ENCODE peak calls at places on chromosomes 4 and X, in four cellular contexts. Y is A549; I is stomach; G is CD4-positive, CD25-positive, alpha-beta regulatory T cell. N is an unnamed sample.

GRCh38 chr4:72374156-72374555 is 194.9 kb downstream of the ADAMTS3 start:
- DNase-seq in Y (no peak), I (no peak), G (no peak), N (no peak)

GRCh38 chrX:24988314-24988713 is 27.5 kb downstream of the ARX start:
- DNase-seq in I (no peak), Y (no peak), G (no peak), N (no peak)

GRCh38 chr4:176123710-176124407 is 58.2 kb downstream of the WDR17 start:
- DNase-seq in Y (no peak), G (no peak), I (peak; percentile 26), N (peak; percentile 25)

GRCh38 chr4:83267121-83267834 is 17.3 kb downstream of the COQ2 start:
- DNase-seq in Y (peak; percentile 44), G (no peak), I (no peak), N (no peak)

GRCh38 chr4:52106142-52106541 is 55.0 kb downstream of the SPATA18 start:
- DNase-seq in Y (no peak), G (no peak), I (no peak), N (no peak)

GRCh38 chrX:147403075-147403474 is 508.6 kb upstream of the FMR1 start:
- DNase-seq in Y (no peak), G (no peak), I (no peak), N (no peak)

GRCh38 chr4:124178449-124179021 is 534.0 kb downstream of the ANKRD50 start:
- DNase-seq in G (no peak), Y (no peak), I (no peak), N (no peak)

GRCh38 chr4:38871593-38871992 is 4.0 kb downstream of the FAM114A1 start:
- DNase-seq in G (no peak), Y (no peak), I (no peak), N (no peak)

GRCh38 chr4:40908297-40908696 is 158.5 kb downstream of the NSUN7 start:
- DNase-seq in I (no peak), Y (no peak), G (no peak), N (no peak)

GRCh38 chrX:93594780-93595179 is 78.6 kb downstream of the NAP1L3 start:
- DNase-seq in Y (no peak), I (no peak), G (no peak), N (no peak)

GRCh38 chr4:40448875-40449274 is 113.7 kb downstream of the CHRNA9 start:
- DNase-seq in G (no peak), Y (no peak), I (peak; percentile 81), N (no peak)

GRCh38 chrX:150768132-150768485 is 74.9 kb downstream of the MTMR1 start:
- DNase-seq in G (no peak), I (no peak), Y (no peak), N (no peak)

GRCh38 chrX:96425204-96425603 is 259.4 kb upstream of the DIAPH2 start:
- DNase-seq in I (no peak), G (no peak), Y (no peak), N (no peak)

GRCh38 chrX:54994668-54995452 is 872 bp upstream of the PFKFB1 start:
- DNase-seq in G (no peak), I (no peak), Y (no peak), N (no peak)

GRCh38 chr4:40940764-40941163 is 191.0 kb downstream of the NSUN7 start:
- DNase-seq in G (no peak), Y (no peak), I (no peak), N (no peak)

GRCh38 chr4:109166126-109166525 is 136.3 kb downstream of the COL25A1 start:
- DNase-seq in I (no peak), G (no peak), Y (no peak), N (no peak)

GRCh38 chr4:103364066-103364465 is 165.9 kb upstream of the CENPE start:
- DNase-seq in I (no peak), G (no peak), Y (no peak), N (no peak)

GRCh38 chr4:42282081-42282901 is 115.0 kb upstream of the SHISA3 start:
- DNase-seq in Y (peak; percentile 47), I (peak; percentile 30), G (peak; percentile 25), N (no peak)

GRCh38 chr4:16196482-16197393 is 29.5 kb downstream of the TAPT1 start:
- DNase-seq in I (no peak), Y (peak; percentile 8), G (no peak), N (peak; percentile 20)

GRCh38 chr4:143353797-143354196 is 17.1 kb downstream of the GAB1 start:
- DNase-seq in G (no peak), Y (no peak), I (no peak), N (no peak)
- H3K4me1 ChIP-seq in G (no peaks in the 10 kb centered on the region), Y (peaks cover 29% of the 10 kb centered on the region), I (peaks cover 81% of the 10 kb centered on the region), N (peaks cover 12% of the 10 kb centered on the region)

DNA sequence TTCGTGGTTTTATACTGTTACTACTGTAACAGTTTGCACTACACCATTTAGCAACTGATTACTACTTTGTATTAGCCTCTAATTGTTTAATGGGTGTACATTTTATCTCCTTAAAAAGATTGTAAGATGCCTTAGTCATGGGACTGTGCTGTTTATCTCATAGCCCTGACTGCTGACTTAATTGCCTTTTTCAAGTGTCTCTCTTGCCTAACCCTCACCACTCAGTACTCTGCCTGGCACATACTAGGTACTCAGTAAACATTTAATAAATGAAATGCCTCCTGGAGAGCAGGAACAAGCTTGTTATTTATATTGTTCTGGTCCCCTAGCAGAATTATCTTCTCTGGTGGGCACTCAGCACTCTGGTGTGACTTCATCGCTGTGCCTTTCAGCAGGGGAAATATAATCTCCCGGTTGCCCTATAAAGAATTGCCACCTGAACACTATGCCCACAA is 1.7 kb upstream of the STIM2 start:
- DNase-seq in G (no peak), I (no peak), Y (no peak), N (no peak)
- H3K4me3 ChIP-seq in G (peak overlapping the region; percentile 95), I (no peak overlapping the region), Y (peak overlapping the region; percentile 90), N (no peak overlapping the region)

GRCh38 chrX:110318664-110318968 is 731 bp upstream of the AMMECR1 start:
- DNase-seq in G (no peak), Y (peak; percentile 17), I (peak; percentile 27), N (no peak)

GRCh38 chrX:110317079-110317819 is 636 bp downstream of the AMMECR1 start:
- DNase-seq in G (no peak), Y (peak; percentile 28), I (peak; percentile 27), N (no peak)

GRCh38 chrX:110315541-110315940 is 2.3 kb downstream of the AMMECR1 start:
- DNase-seq in I (no peak), Y (no peak), G (no peak), N (no peak)

GRCh38 chrX:110317820-110318663 is at the start of gene AMMECR1:
- DNase-seq in G (peak; percentile 81), Y (peak; percentile 72), I (peak; percentile 80), N (peak; percentile 13)

DNA sequence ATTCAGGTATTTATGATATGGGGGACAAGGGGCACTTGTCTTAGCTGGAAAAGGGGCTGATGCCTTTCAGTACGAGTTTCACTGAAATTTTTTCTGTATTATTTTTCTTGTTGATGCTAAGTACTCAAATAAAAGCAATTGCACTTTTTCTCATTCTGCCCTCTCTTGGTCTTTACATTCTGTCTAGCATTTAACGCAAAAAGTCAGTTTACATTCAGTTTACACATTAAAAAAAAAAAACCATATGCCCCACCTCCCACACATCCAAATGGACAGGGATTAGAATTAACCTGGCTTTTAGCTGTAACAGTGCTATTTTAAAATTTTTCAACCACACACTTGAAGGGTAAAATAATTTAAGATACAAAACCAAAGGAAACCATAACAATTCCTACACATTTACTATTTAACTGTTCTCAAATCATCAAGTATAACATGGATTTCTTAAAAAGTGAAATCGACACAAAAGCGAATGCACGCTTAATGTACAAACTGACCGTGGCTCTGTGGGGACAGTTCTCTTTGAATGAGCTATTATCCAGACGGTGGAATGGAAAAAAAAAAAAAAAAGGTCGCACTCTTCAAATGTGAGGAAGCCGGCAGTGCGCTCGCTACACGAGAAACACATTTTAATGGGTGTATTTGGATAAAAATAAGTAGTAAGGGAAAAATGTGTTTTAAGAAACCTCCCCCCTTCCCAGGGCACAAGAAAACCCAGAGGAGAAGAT is 1.4 kb downstream of the AMMECR1 start:
- DNase-seq in G (no peak), Y (no peak), I (no peak), N (no peak)
- H3K4me1 ChIP-seq in G (peaks cover 18% of the 10 kb centered on the region), Y (peaks cover 19% of the 10 kb centered on the region), I (peaks cover 7% of the 10 kb centered on the region), N (no peaks in the 10 kb centered on the region)

GRCh38 chrX:103464774-103465117 is 54.5 kb downstream of the RAB40A start:
- DNase-seq in I (peak; percentile 74), Y (peak; percentile 35), G (peak; percentile 79), N (peak; percentile 37)
- H3K4me3 ChIP-seq in I (peak overlapping the region; percentile 29), Y (peak overlapping the region; percentile 41), G (peak overlapping the region; percentile 80), N (no peak overlapping the region)

GRCh38 chr4:89288430-89288829 is 19.2 kb downstream of the GPRIN3 start:
- DNase-seq in I (no peak), Y (no peak), G (no peak), N (no peak)

GRCh38 chr4:89285735-89286134 is 21.9 kb downstream of the GPRIN3 start:
- DNase-seq in I (no peak), G (no peak), Y (no peak), N (no peak)

GRCh38 chr4:89287945-89288344 is 19.7 kb downstream of the GPRIN3 start:
- DNase-seq in Y (no peak), G (no peak), I (no peak), N (no peak)

GRCh38 chr4:89290727-89291126 is 16.9 kb downstream of the GPRIN3 start:
- DNase-seq in I (no peak), G (peak; percentile 56), Y (no peak), N (no peak)

DNA sequence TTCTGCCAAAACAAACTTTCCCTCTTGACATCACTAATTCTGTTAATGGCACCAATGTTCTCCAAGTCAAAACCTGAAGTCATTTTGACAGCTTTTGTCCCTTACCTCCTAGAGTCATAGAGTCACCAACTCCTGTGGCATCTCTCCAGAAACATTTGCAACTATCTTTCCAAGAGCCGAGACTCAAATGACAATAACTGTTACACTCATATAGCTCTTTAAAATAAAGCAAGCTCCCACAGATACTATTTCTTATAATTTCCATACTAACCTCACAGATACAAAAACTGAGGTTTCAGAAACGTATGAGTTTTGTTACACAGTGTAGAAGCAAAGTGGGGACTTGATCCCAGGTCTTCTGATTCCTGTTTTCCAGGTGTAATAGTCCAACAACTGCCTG is 18.3 kb downstream of the GPRIN3 start:
- DNase-seq in I (no peak), Y (no peak), G (no peak), N (no peak)
- H3K4me1 ChIP-seq in I (peaks cover 38% of the 10 kb centered on the region), Y (peaks cover 67% of the 10 kb centered on the region), G (peaks cover 93% of the 10 kb centered on the region), N (no peaks in the 10 kb centered on the region)